ENCODE peak calls at places on chromosomes 2 and 18, in eight cellular contexts. T, I, L, R, J, B, C and U are unnamed samples. For H4K20me1, the result is how much of the 10 kb centered on the place peaks cover.

GRCh38 chr2:182129188-182129707 is 143.6 kb downstream of the PPP1R1C start:
- DNase-seq in R (no peak), J (no peak), C (no peak), T (no peak), L (no peak), B (no peak), I (no peak), U (no peak)

GRCh38 chr2:152695763-152696162 is 21.5 kb downstream of the PRPF40A start:
- DNase-seq in R (no peak), J (no peak), T (no peak), I (no peak), B (no peak), C (no peak), L (no peak), U (no peak)

GRCh38 chr18:56382541-56382940 is 255.9 kb downstream of the TXNL1 start:
- DNase-seq in I (no peak), C (no peak), L (no peak), R (no peak), B (peak), T (no peak), J (no peak), U (peak)

GRCh38 chr18:29156531-29156930 is 979.6 kb upstream of the CDH2 start:
- DNase-seq in R (no peak), B (no peak), T (peak), I (no peak), C (no peak), J (no peak), L (no peak), U (no peak)

GRCh38 chr2:44940053-44940494 is 1.4 kb upstream of the SIX3 start:
- DNase-seq in B (peak), J (no peak), T (no peak), C (no peak), L (no peak), I (no peak), R (no peak), U (no peak)

GRCh38 chr18:47730795-47731194 is 199.7 kb downstream of the SMAD2 start:
- DNase-seq in B (no peak), T (no peak), L (no peak), R (no peak), J (no peak), C (peak), I (no peak), U (no peak)

GRCh38 chr2:120729410-120730052 is 6.1 kb upstream of the GLI2 start:
- DNase-seq in J (peak), R (no peak), C (no peak), I (no peak), L (no peak), T (peak), B (no peak), U (no peak)

GRCh38 chr2:39469807-39470206 is 32.7 kb upstream of the MAP4K3 start:
- DNase-seq in R (no peak), L (peak), B (peak), I (peak), T (peak), C (peak), J (no peak), U (peak)

GRCh38 chr2:217743407-217743806 is 259.4 kb downstream of the TNS1 start:
- DNase-seq in L (no peak), B (no peak), C (no peak), I (no peak), T (no peak), R (no peak), J (no peak), U (no peak)

GRCh38 chr18:72720116-72720515 is 147.7 kb downstream of the NETO1 start:
- DNase-seq in I (no peak), L (no peak), C (no peak), J (no peak), B (no peak), R (no peak), T (peak), U (no peak)

GRCh38 chr2:207334631-207335371 is 169.1 kb upstream of the KLF7 start:
- DNase-seq in B (peak), L (peak), C (peak), T (peak), R (no peak), J (peak), I (no peak), U (no peak)

GRCh38 chr2:135960598-135961551 is 24.6 kb downstream of the DARS1 start:
- DNase-seq in T (no peak), J (no peak), R (peak), L (peak), C (peak), I (no peak), B (peak), U (peak)

GRCh38 chr2:121794233-121794632 is 38.8 kb downstream of the TSN start:
- DNase-seq in R (no peak), I (no peak), T (no peak), L (no peak), B (no peak), C (no peak), J (no peak), U (no peak)

GRCh38 chr2:150494234-150494913 is 6.9 kb upstream of the RND3 start:
- DNase-seq in T (no peak), L (no peak), B (no peak), R (no peak), I (no peak), C (no peak), J (no peak), U (no peak)

GRCh38 chr2:2016912-2017311 is 272.6 kb upstream of the PXDN start:
- DNase-seq in I (no peak), C (no peak), L (no peak), J (no peak), T (no peak), R (no peak), B (no peak), U (no peak)

GRCh38 chr2:219016721-219017120 is 23.5 kb upstream of the CRYBA2 start:
- DNase-seq in B (no peak), R (no peak), T (no peak), J (no peak), L (no peak), C (no peak), I (no peak), U (peak)

GRCh38 chr2:45184606-45185005 is 175.4 kb upstream of the SIX2 start:
- DNase-seq in I (no peak), R (no peak), J (peak), L (no peak), C (no peak), T (peak), B (no peak), U (no peak)

GRCh38 chr2:55391615-55392242 is 27.9 kb downstream of the CCDC88A start:
- DNase-seq in R (peak), T (no peak), C (no peak), J (no peak), B (no peak), L (no peak), I (no peak), U (no peak)

GRCh38 chr18:9069482-9070059 is 32.9 kb upstream of the NDUFV2 start:
- DNase-seq in R (no peak), I (peak), C (no peak), B (no peak), T (no peak), L (no peak), J (no peak), U (peak)

GRCh38 chr2:54859416-54859815 is 136.0 kb downstream of the EML6 start:
- DNase-seq in J (no peak), T (no peak), C (no peak), B (no peak), L (no peak), R (no peak), I (no peak), U (no peak)

GRCh38 chr2:222879602-222879933 is 18.7 kb downstream of the ACSL3 start:
- DNase-seq in T (no peak), B (no peak), R (no peak), C (no peak), L (no peak), J (no peak), I (no peak), U (no peak)

GRCh38 chr18:70555046-70555445 is 266.2 kb downstream of the SOCS6 start:
- DNase-seq in B (no peak), R (no peak), J (no peak), C (no peak), T (no peak), L (no peak), I (no peak), U (no peak)

GRCh38 chr18:3015851-3016250 is 2.9 kb upstream of the LPIN2 start:
- DNase-seq in T (no peak), L (no peak), R (no peak), I (no peak), C (no peak), J (no peak), B (no peak), U (no peak)

GRCh38 chr18:43620936-43621335 is 343.6 kb upstream of the SYT4 start:
- DNase-seq in R (peak), I (peak), J (no peak), B (peak), T (peak), L (peak), C (peak), U (peak)

GRCh38 chr2:15058015-15058414 is 425.5 kb downstream of the LRATD1 start:
- DNase-seq in C (peak), B (peak), T (peak), I (peak), R (no peak), L (no peak), J (peak), U (no peak)

GRCh38 chr2:144237845-144238637 is 281.9 kb downstream of the ZEB2 start:
- DNase-seq in I (peak), J (no peak), T (no peak), B (no peak), R (no peak), L (no peak), C (no peak), U (no peak)

GRCh38 chr2:110828330-110828729 is 96.0 kb downstream of the ACOXL start:
- DNase-seq in C (no peak), I (no peak), B (no peak), T (no peak), J (no peak), R (no peak), L (peak), U (no peak)

GRCh38 chr18:3619222-3619621 is 169.2 kb downstream of the TGIF1 start:
- DNase-seq in R (no peak), I (no peak), C (no peak), J (no peak), L (no peak), B (no peak), T (no peak), U (no peak)

GRCh38 chr2:62461707-62462106 is 44.3 kb downstream of the TMEM17 start:
- DNase-seq in L (peak), C (no peak), J (no peak), B (no peak), T (peak), R (no peak), I (no peak), U (no peak)

GRCh38 chr2:238700506-238701050 is 147.3 kb upstream of the TWIST2 start:
- DNase-seq in C (no peak), T (no peak), R (no peak), B (no peak), I (no peak), L (no peak), J (no peak), U (no peak)

GRCh38 chr18:47422524-47422923 is 171.1 kb upstream of the SKOR2 start:
- DNase-seq in J (no peak), I (no peak), R (peak), B (peak), C (peak), T (no peak), L (peak), U (no peak)

GRCh38 chr2:26273501-26273900 is 28.8 kb downstream of the HADHB start:
- DNase-seq in I (no peak), L (no peak), C (no peak), T (no peak), J (no peak), R (no peak), B (no peak), U (no peak)

GRCh38 chr18:70132999-70133398 is 72.5 kb downstream of the RTTN start:
- DNase-seq in T (peak), I (no peak), C (no peak), R (no peak), B (no peak), J (no peak), L (peak), U (no peak)

GRCh38 chr2:209425082-209426071 is 1.5 kb downstream of the MAP2 start:
- DNase-seq in R (peak), J (peak), C (peak), L (peak), I (no peak), B (peak), T (peak), U (peak)

GRCh38 chr18:23842305-23842704 is 153.1 kb downstream of the LAMA3 start:
- DNase-seq in C (no peak), L (no peak), J (no peak), T (no peak), B (no peak), I (no peak), R (no peak), U (no peak)

GRCh38 chr2:189014426-189015138 is 40.4 kb downstream of the COL3A1 start:
- DNase-seq in L (peak), J (no peak), I (no peak), T (no peak), C (no peak), R (no peak), B (no peak), U (no peak)

GRCh38 chr2:17646838-17647701 is 106.5 kb downstream of the SMC6 start:
- DNase-seq in L (no peak), T (no peak), C (no peak), J (no peak), I (no peak), B (no peak), R (no peak), U (no peak)

GRCh38 chr2:55805662-55806061 is 112.0 kb upstream of the PNPT1 start:
- DNase-seq in C (no peak), L (no peak), T (no peak), B (no peak), J (no peak), R (no peak), I (no peak), U (no peak)

GRCh38 chr18:69999671-70000070 is 52.0 kb upstream of the CD226 start:
- DNase-seq in B (no peak), T (no peak), L (no peak), R (no peak), I (no peak), J (no peak), C (no peak), U (no peak)

DNA sequence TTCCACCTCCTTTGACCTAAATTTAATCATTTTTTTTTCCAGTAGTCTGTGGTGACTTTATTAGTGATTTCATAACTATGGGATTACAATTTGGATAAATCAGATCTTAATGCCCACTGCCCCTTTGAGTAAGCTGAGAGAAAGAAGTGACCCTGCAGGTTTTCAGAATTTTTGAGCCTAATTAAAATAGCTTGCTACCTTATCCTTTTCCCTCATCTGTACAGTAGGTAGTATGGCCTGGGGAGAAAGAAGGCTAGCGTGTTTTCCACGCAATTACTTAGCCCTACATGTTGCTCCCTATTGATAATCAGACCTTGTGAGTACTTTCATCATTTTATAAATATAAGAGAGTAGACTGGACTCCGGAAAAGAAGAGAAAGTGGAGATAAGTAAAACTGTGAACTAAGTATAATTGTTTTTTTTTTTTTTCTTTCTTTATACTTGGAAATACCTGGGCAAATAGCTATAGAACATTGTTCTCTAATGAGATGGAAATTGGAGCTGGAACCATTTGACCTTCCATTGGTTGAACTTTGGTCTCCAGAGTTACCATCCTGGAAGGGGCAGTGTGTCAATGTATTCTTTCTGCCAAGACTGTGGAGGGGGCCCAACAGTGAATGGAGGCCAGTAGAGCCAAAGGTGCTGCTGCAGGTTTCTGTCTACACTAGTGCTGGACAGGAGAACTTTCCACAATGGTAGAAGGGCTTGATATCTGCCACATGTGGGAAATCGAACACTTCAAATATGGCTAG is 26.9 kb downstream of the UBE2E3 start:
- DNase-seq in T (no peak), I (no peak), L (no peak), R (no peak), C (no peak), B (no peak), J (no peak), U (no peak)
- H4K20me1 ChIP-seq in T (under half), I (under half), L (under half), R (under half), C (under half), B (under half), J (under half), U (under half)

GRCh38 chr2:241844066-241844728 is 14.5 kb downstream of the PDCD1 start:
- DNase-seq in B (peak), R (peak), T (peak), I (no peak), L (peak), J (peak), C (peak), U (peak)
- TF ChIP-seq CTCF in B (no peak), R (no peak), T (no peak), I (no peak), L (peak), J (no peak), C (no peak), U (no peak)

DNA sequence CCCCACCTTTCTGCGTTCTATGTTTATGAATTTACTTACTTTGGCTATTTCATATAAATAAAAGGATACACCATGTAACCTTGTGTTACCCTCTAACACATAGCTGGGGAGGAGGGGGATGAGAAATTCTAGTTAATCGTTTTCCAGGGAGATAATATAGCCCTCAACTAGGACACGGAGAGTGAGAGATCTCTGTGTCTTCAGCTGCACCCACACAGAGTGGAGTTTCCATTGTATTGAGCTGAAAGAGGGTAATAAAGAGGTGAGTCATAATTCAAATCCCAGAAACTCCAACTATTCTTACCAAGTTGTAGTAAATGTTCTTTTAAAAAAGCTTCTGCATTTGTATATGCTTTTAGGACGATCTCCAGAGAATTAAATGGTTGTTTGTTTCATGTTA is 110.1 kb upstream of the SULT1C3 start:
- DNase-seq in J (no peak), C (peak), I (no peak), R (no peak), L (no peak), T (no peak), B (no peak), U (no peak)
- TF ChIP-seq EZH2phosphoT487 in J (no peak), C (no peak), I (no peak), R (no peak), L (no peak), T (no peak), B (no peak), U (no peak)

GRCh38 chr2:11491348-11491930 is 25.5 kb upstream of the E2F6 start:
- DNase-seq in J (no peak), I (no peak), L (no peak), T (no peak), B (no peak), C (no peak), R (no peak), U (no peak)
- H4K20me1 ChIP-seq in J (under half), I (under half), L (under half), T (under half), B (half or more), C (under half), R (under half), U (under half)

GRCh38 chr2:12050381-12050780 is 303.9 kb downstream of the LPIN1 start:
- DNase-seq in I (peak), T (peak), C (no peak), J (no peak), L (peak), R (no peak), B (no peak), U (no peak)
- TF ChIP-seq CTCF in I (peak), T (peak), C (peak), J (no peak), L (no peak), R (no peak), B (no peak), U (no peak)

GRCh38 chr2:176388886-176389285 is 119.6 kb downstream of the MTX2 start:
- DNase-seq in T (peak), C (no peak), L (no peak), I (no peak), R (no peak), B (no peak), J (no peak), U (no peak)

GRCh38 chr2:176392744-176393414 is 123.6 kb downstream of the MTX2 start:
- DNase-seq in C (no peak), J (no peak), R (no peak), L (no peak), T (no peak), I (no peak), B (no peak), U (no peak)

GRCh38 chr2:176391020-176391419 is 121.8 kb downstream of the MTX2 start:
- DNase-seq in C (no peak), I (no peak), R (no peak), L (no peak), B (no peak), T (no peak), J (no peak), U (no peak)

GRCh38 chr2:176392125-176392704 is 123.0 kb downstream of the MTX2 start:
- DNase-seq in R (no peak), J (no peak), T (no peak), B (no peak), C (no peak), I (no peak), L (no peak), U (no peak)

GRCh38 chr2:176390276-176390675 is 121.0 kb downstream of the MTX2 start:
- DNase-seq in B (no peak), L (no peak), J (no peak), I (no peak), R (no peak), T (peak), C (no peak), U (no peak)
- TF ChIP-seq EZH2phosphoT487 in B (no peak), L (no peak), J (no peak), I (no peak), R (no peak), T (no peak), C (no peak), U (no peak)

GRCh38 chr2:73947412-73948018 is 20.8 kb downstream of the DGUOK start:
- DNase-seq in T (no peak), J (no peak), C (no peak), B (no peak), R (no peak), I (no peak), L (no peak), U (no peak)

GRCh38 chr2:73944714-73945113 is 18.0 kb downstream of the DGUOK start:
- DNase-seq in T (no peak), R (no peak), L (no peak), J (no peak), I (no peak), C (no peak), B (no peak), U (no peak)

GRCh38 chr2:73949802-73950201 is 23.1 kb downstream of the DGUOK start:
- DNase-seq in L (no peak), I (no peak), C (no peak), J (no peak), T (no peak), B (no peak), R (no peak), U (no peak)

GRCh38 chr2:73946215-73946614 is 19.5 kb downstream of the DGUOK start:
- DNase-seq in J (no peak), B (no peak), I (no peak), L (no peak), R (no peak), T (no peak), C (no peak), U (no peak)

GRCh38 chr2:73946666-73947065 is 20.0 kb downstream of the DGUOK start:
- DNase-seq in R (no peak), T (no peak), J (no peak), B (no peak), C (no peak), I (no peak), L (no peak), U (no peak)
- H4K20me1 ChIP-seq in R (half or more), T (under half), J (under half), B (half or more), C (under half), I (under half), L (under half), U (under half)